ENCODE peak calls at places on chromosomes 12 and 14, in six cellular contexts. C is stimulated activated CD8-positive, alpha-beta memory T cell treated with anti-CD3 and anti-CD28 coated beads, Interleukin-7, amount 100 ng/mL, for 4 hours; M is stimulated activated CD4-positive, alpha-beta T cell treated with anti-CD3 and anti-CD28 coated beads, Interleukin-1b, Interleukin-23, amount 100 ng/mL, for 1 hour; P is mesendoderm; Q is GM20000; Y is NCI-H748 treated with DMSO at 0.1 percent for 48 hours. W is an unnamed sample.

GRCh38 chr12:110312581-110313360 is 31.7 kb downstream of the ATP2A2 start:
- DNase-seq in Q (no peak), M (no peak), C (no peak), P (peak), Y (no peak), W (no peak)

GRCh38 chr12:24778486-24779304 is 170.2 kb downstream of the BCAT1 start:
- DNase-seq in Y (peak), P (peak), C (no peak), M (no peak), Q (peak), W (peak)

GRCh38 chr14:32677381-32677780 is 261.3 kb upstream of the NPAS3 start:
- DNase-seq in Q (no peak), C (no peak), P (no peak), M (no peak), Y (no peak), W (no peak)

GRCh38 chr14:61188196-61188595 is 92.9 kb downstream of the TMEM30B start:
- DNase-seq in Q (no peak), C (no peak), P (peak), M (no peak), Y (no peak), W (no peak)

GRCh38 chr12:84561362-84561761 is 351.2 kb downstream of the SLC6A15 start:
- DNase-seq in Q (no peak), P (no peak), C (no peak), M (no peak), Y (no peak), W (no peak)

GRCh38 chr12:538731-539539 is 79.2 kb downstream of the B4GALNT3 start:
- DNase-seq in C (peak), P (no peak), M (no peak), Q (no peak), Y (no peak), W (no peak)

GRCh38 chr12:1879633-1880032 is 38.8 kb downstream of the CACNA2D4 start:
- DNase-seq in Q (no peak), M (no peak), Y (no peak), P (no peak), C (no peak), W (no peak)

GRCh38 chr12:93618891-93619410 is 46.5 kb downstream of the SOCS2 start:
- DNase-seq in Y (no peak), P (no peak), Q (no peak), M (no peak), C (no peak), W (no peak)

GRCh38 chr14:79992799-79993198 is 218.5 kb downstream of the DIO2 start:
- DNase-seq in P (peak), Y (no peak), Q (no peak), M (no peak), C (no peak), W (no peak)

GRCh38 chr14:61223552-61223951 is 57.6 kb downstream of the TMEM30B start:
- DNase-seq in P (no peak), M (no peak), Y (no peak), Q (no peak), C (no peak), W (no peak)

GRCh38 chr14:81211844-81212243 is 8.9 kb downstream of the GTF2A1 start:
- DNase-seq in C (no peak), M (no peak), Y (no peak), Q (no peak), P (peak), W (peak)

GRCh38 chr12:2540535-2540941 is 254.2 kb upstream of the FKBP4 start:
- DNase-seq in C (no peak), Y (no peak), M (no peak), P (peak), Q (no peak), W (no peak)

GRCh38 chr14:24441904-24442239 is 704 bp downstream of the SDR39U1 start:
- DNase-seq in P (no peak), Q (no peak), M (no peak), C (no peak), Y (peak), W (no peak)

GRCh38 chr12:91990525-91990924 is 155.1 kb downstream of the BTG1 start:
- DNase-seq in P (no peak), Y (no peak), C (no peak), M (no peak), Q (no peak), W (no peak)

GRCh38 chr14:23727566-23728335 is 91.6 kb downstream of the DHRS2 start:
- DNase-seq in P (peak), Y (no peak), Q (peak), M (no peak), C (no peak), W (peak)

GRCh38 chr14:54908230-54908629 is 5.6 kb upstream of the GCH1 start:
- DNase-seq in P (no peak), Y (no peak), C (no peak), M (no peak), Q (peak), W (no peak)

GRCh38 chr12:51349026-51349425 is 2.5 kb upstream of the CELA1 start:
- DNase-seq in C (no peak), Y (no peak), P (no peak), Q (no peak), M (no peak), W (no peak)

GRCh38 chr12:2960996-2961616 is 1.9 kb downstream of the TEAD4 start:
- DNase-seq in Y (no peak), C (no peak), P (peak), Q (no peak), M (no peak), W (no peak)

GRCh38 chr12:57190037-57190436 is 26.6 kb upstream of the NXPH4 start:
- DNase-seq in C (no peak), Y (no peak), Q (no peak), P (no peak), M (no peak), W (no peak)

GRCh38 chr14:78950654-78951053 is 780.5 kb downstream of the NRXN3 start:
- DNase-seq in Y (no peak), P (peak), M (no peak), C (no peak), Q (no peak), W (no peak)

GRCh38 chr12:7934153-7934552 is 1.8 kb downstream of the SLC2A3 start:
- DNase-seq in P (no peak), C (no peak), Q (no peak), Y (no peak), M (no peak), W (no peak)

GRCh38 chr12:104423273-104423672 is 33.5 kb upstream of the CHST11 start:
- DNase-seq in C (no peak), P (no peak), Q (no peak), Y (no peak), M (no peak), W (no peak)

GRCh38 chr14:68561531-68562007 is 231.3 kb downstream of the ZFP36L1 start:
- DNase-seq in P (no peak), Q (no peak), Y (no peak), C (no peak), M (no peak), W (no peak)

GRCh38 chr12:1847411-1847810 is 27.0 kb downstream of the LRTM2 start:
- DNase-seq in C (no peak), P (no peak), M (no peak), Q (no peak), Y (no peak), W (no peak)

GRCh38 chr12:16330554-16330953 is 16.9 kb upstream of the MGST1 start:
- DNase-seq in Y (peak), Q (no peak), P (no peak), M (no peak), C (no peak), W (no peak)

GRCh38 chr12:3305464-3305863 is 185.5 kb upstream of the PRMT8 start:
- DNase-seq in Q (no peak), C (no peak), P (no peak), Y (no peak), M (no peak), W (no peak)

GRCh38 chr14:104293851-104294627 is 155.7 kb downstream of the KIF26A start:
- DNase-seq in C (no peak), Q (no peak), P (peak), Y (no peak), M (no peak), W (peak)

GRCh38 chr14:103994535-103995184 is 52.3 kb upstream of the RD3L start:
- DNase-seq in C (no peak), Q (no peak), M (no peak), Y (no peak), P (no peak), W (no peak)

GRCh38 chr14:36829547-36829946 is 167.9 kb downstream of the PAX9 start:
- DNase-seq in M (no peak), C (no peak), Q (no peak), Y (no peak), P (no peak), W (no peak)

GRCh38 chr14:53955671-53956426 is 776 bp downstream of the BMP4 start:
- DNase-seq in Y (no peak), M (no peak), P (peak), C (no peak), Q (peak), W (no peak)

GRCh38 chr12:108587826-108588225 is 10.1 kb downstream of the TMEM119 start:
- DNase-seq in Y (no peak), P (no peak), Q (no peak), C (no peak), M (no peak), W (no peak)

GRCh38 chr12:112107728-112108447 is 695 bp downstream of the NAA25 start:
- DNase-seq in Q (peak), Y (no peak), P (peak), C (no peak), M (no peak), W (peak)